ENCODE peak calls at places on chromosome 7, in five cellular contexts. D, H, G, U and Y are unnamed samples.
A peak's percentile ranks its signal among the peaks of the same experiment; 100 is the strongest.

GRCh38 chr7:113424463-113424862 is 306.1 kb upstream of the SMIM30 start:
- DNase-seq in H (no peak), G (no peak), U (no peak), D (no peak), Y (no peak)

GRCh38 chr7:101545441-101546190 is 83.5 kb downstream of the MYL10 start:
- DNase-seq in G (no peak), D (no peak), H (no peak), U (no peak), Y (no peak)

GRCh38 chr7:73931502-73931901 is 70.5 kb downstream of the TMEM270 start:
- DNase-seq in U (no peak), H (no peak), G (no peak), D (no peak), Y (no peak)

GRCh38 chr7:27697861-27698430 is 35.3 kb upstream of the HIBADH start:
- DNase-seq in H (peak; percentile 38), U (no peak), G (no peak), D (no peak), Y (peak; percentile 12)

GRCh38 chr7:112449353-112449752 is 907 bp upstream of the IFRD1 start:
- DNase-seq in H (peak; percentile 37), D (no peak), U (peak; percentile 55), G (no peak), Y (peak; percentile 92)

GRCh38 chr7:518630-519428 is 817 bp downstream of the PDGFA start:
- DNase-seq in D (peak; percentile 52), G (peak; percentile 45), U (peak; percentile 67), H (peak; percentile 78), Y (peak; percentile 66)

GRCh38 chr7:69652947-69653701 is 54.8 kb downstream of the AUTS2 start:
- DNase-seq in D (no peak), H (no peak), G (no peak), U (no peak), Y (no peak)

GRCh38 chr7:23462846-23463245 is 7.4 kb downstream of the IGF2BP3 start:
- DNase-seq in H (peak; percentile 52), G (no peak), D (no peak), U (no peak), Y (peak; percentile 40)

GRCh38 chr7:143383642-143383957 is 2.5 kb downstream of the ZYX start:
- DNase-seq in H (peak; percentile 38), D (no peak), U (no peak), G (no peak), Y (peak; percentile 34)

GRCh38 chr7:25944777-25945176 is 207.2 kb upstream of the NFE2L3 start:
- DNase-seq in H (no peak), U (no peak), D (no peak), G (no peak), Y (no peak)

GRCh38 chr7:157233677-157234076 is 95.0 kb downstream of the UBE3C start:
- DNase-seq in G (no peak), H (peak; percentile 42), U (no peak), D (no peak), Y (no peak)

GRCh38 chr7:2476776-2477446 is 713 bp upstream of the GRIFIN start:
- DNase-seq in U (no peak), D (no peak), H (no peak), G (no peak), Y (no peak)

GRCh38 chr7:99402854-99403253 is 5.5 kb downstream of the PDAP1 start:
- DNase-seq in G (no peak), U (no peak), H (no peak), D (no peak), Y (no peak)

GRCh38 chr7:112140600-112140999 is 65.6 kb downstream of the DOCK4 start:
- DNase-seq in D (no peak), U (no peak), G (no peak), H (no peak), Y (no peak)

GRCh38 chr7:110557136-110557535 is 533.8 kb upstream of the LRRN3 start:
- DNase-seq in U (no peak), H (no peak), G (no peak), D (no peak), Y (no peak)

GRCh38 chr7:157643525-157643970 is 306.7 kb downstream of the DNAJB6 start:
- DNase-seq in G (no peak), H (no peak), U (no peak), D (no peak), Y (no peak)

GRCh38 chr7:39212881-39213280 is 235.2 kb downstream of the POU6F2 start:
- DNase-seq in G (no peak), D (no peak), H (no peak), U (no peak), Y (no peak)

GRCh38 chr7:37405603-37406122 is 43.0 kb downstream of the ELMO1 start:
- DNase-seq in U (no peak), D (no peak), G (no peak), H (no peak), Y (no peak)

GRCh38 chr7:101377189-101377736 is 14.6 kb downstream of the COL26A1 start:
- DNase-seq in H (peak; percentile 18), G (no peak), D (no peak), U (no peak), Y (no peak)

GRCh38 chr7:41247128-41247865 is 455.6 kb downstream of the INHBA start:
- DNase-seq in G (no peak), H (no peak), U (peak; percentile 70), D (no peak), Y (no peak)

GRCh38 chr7:98217623-98218582 is 6.7 kb downstream of the BHLHA15 start:
- DNase-seq in D (no peak), H (no peak), G (no peak), U (no peak), Y (no peak)

GRCh38 chr7:94540428-94540827 is 30.8 kb downstream of the CASD1 start:
- DNase-seq in H (no peak), U (no peak), D (no peak), G (no peak), Y (no peak)

GRCh38 chr7:22718200-22718711 is 8.7 kb upstream of the IL6 start:
- DNase-seq in G (peak; percentile 43), U (peak; percentile 88), H (peak; percentile 93), D (no peak), Y (peak; percentile 29)

GRCh38 chr7:98400538-98401427 is at the start of gene BAIAP2L1:
- DNase-seq in U (peak; percentile 84), G (peak; percentile 61), D (peak; percentile 86), H (peak; percentile 73), Y (peak; percentile 80)

GRCh38 chr7:2732959-2733584 is 45.1 kb downstream of the AMZ1 start:
- DNase-seq in G (no peak), D (no peak), U (no peak), H (peak; percentile 41), Y (no peak)

GRCh38 chr7:36487756-36488336 is 98.2 kb downstream of the ANLN start:
- DNase-seq in U (peak; percentile 72), G (no peak), H (peak; percentile 56), D (peak; percentile 57), Y (peak; percentile 72)

GRCh38 chr7:99380823-99381663 is 6.5 kb downstream of the ARPC1B start:
- DNase-seq in U (peak; percentile 85), H (no peak), D (no peak), G (no peak), Y (no peak)

GRCh38 chr7:77570330-77571011 is 33.4 kb downstream of the PTPN12 start:
- DNase-seq in H (peak; percentile 77), U (peak; percentile 86), D (no peak), G (no peak), Y (peak; percentile 33)

GRCh38 chr7:106072715-106073091 is 39.4 kb downstream of the SYPL1 start:
- DNase-seq in D (no peak), U (no peak), H (no peak), G (no peak), Y (no peak)

GRCh38 chr7:100406767-100407166 is 21.7 kb downstream of the ZCWPW1 start:
- DNase-seq in D (no peak), G (no peak), H (no peak), U (no peak), Y (no peak)

GRCh38 chr7:82312646-82313045 is 130.9 kb downstream of the CACNA2D1 start:
- DNase-seq in H (no peak), G (no peak), U (no peak), D (no peak), Y (no peak)

GRCh38 chr7:22193361-22194016 is 163.5 kb downstream of the RAPGEF5 start:
- DNase-seq in U (no peak), D (no peak), H (peak; percentile 36), G (no peak), Y (no peak)

GRCh38 chr7:110573862-110574528 is 516.9 kb upstream of the LRRN3 start:
- DNase-seq in U (peak; percentile 92), G (peak; percentile 6), D (no peak), H (peak; percentile 86), Y (peak; percentile 71)

GRCh38 chr7:95317546-95317945 is 6.8 kb downstream of the PON1 start:
- DNase-seq in U (no peak), H (no peak), G (no peak), D (no peak), Y (no peak)

GRCh38 chr7:17371656-17372524 is 73.4 kb downstream of the AHR start:
- DNase-seq in D (no peak), U (peak; percentile 99), G (peak; percentile 61), H (peak; percentile 97), Y (peak; percentile 22)

GRCh38 chr7:158061884-158062656 is 525.6 kb downstream of the PTPRN2 start:
- DNase-seq in U (no peak), G (no peak), D (no peak), H (no peak), Y (no peak)

GRCh38 chr7:55271069-55271468 is 94.1 kb upstream of the LANCL2 start:
- DNase-seq in D (no peak), G (no peak), H (peak; percentile 31), U (no peak), Y (no peak)